ENCODE peak calls at places on chromosomes 12 and 14, in ten cellular contexts. I is CD8-positive, alpha-beta T cell; W is iPS-NIHi11; E is natural killer cell treated with Interleukin-12 subunit alpha and Interleukin-12 subunit beta and Interleukin-15 and Interleukin-18, amount 100 ng/mL, for 72 hours; A is left lung; O is GM12892; R is tibial artery; K is activated T-cell treated with anti-CD3 and anti-CD28 coated beads for 1 hour; M is activated B cell treated with CpG ODN at 0.5 μM for 24 hours; Z is D341Med. Q is an unnamed sample.

GRCh38 chr14:72606879-72607278 is 287.0 kb downstream of the DPF3 start:
- DNase-seq in R (no peak), I (no peak), W (no peak), E (no peak), O (no peak), A (no peak), K (no peak), Z (no peak), M (no peak), Q (no peak)

GRCh38 chr14:85533821-85534271 is 3.9 kb downstream of the FLRT2 start:
- DNase-seq in O (no peak), R (no peak), M (no peak), E (no peak), Z (peak), I (no peak), A (no peak), W (peak), K (no peak), Q (peak)

GRCh38 chr12:70828391-70828790 is 92.1 kb downstream of the PTPRR start:
- DNase-seq in A (no peak), E (no peak), O (no peak), R (no peak), M (no peak), W (no peak), K (no peak), I (no peak), Z (no peak), Q (no peak)

GRCh38 chr14:98951521-98952152 is 320.4 kb downstream of the BCL11B start:
- DNase-seq in W (no peak), A (no peak), M (no peak), O (no peak), Z (no peak), R (no peak), E (no peak), K (no peak), I (no peak), Q (no peak)

GRCh38 chr14:33441633-33442032 is 503.0 kb downstream of the NPAS3 start:
- DNase-seq in E (no peak), M (no peak), W (no peak), R (no peak), I (no peak), O (no peak), Z (no peak), K (no peak), A (no peak), Q (no peak)

GRCh38 chr14:89681086-89682018 is 264.3 kb upstream of the FOXN3 start:
- DNase-seq in O (peak), M (no peak), R (no peak), K (no peak), I (no peak), E (peak), A (no peak), W (no peak), Z (no peak), Q (no peak)

GRCh38 chr14:71610797-71611196 is 321.4 kb upstream of the RGS6 start:
- DNase-seq in A (no peak), M (no peak), E (no peak), R (no peak), O (no peak), Z (no peak), W (no peak), K (no peak), I (no peak), Q (no peak)

GRCh38 chr12:114450511-114451300 is 44.8 kb upstream of the TBX5 start:
- DNase-seq in A (no peak), O (no peak), K (no peak), W (no peak), R (no peak), M (no peak), Z (no peak), E (no peak), I (no peak), Q (no peak)

GRCh38 chr12:2679816-2680675 is 114.7 kb upstream of the FKBP4 start:
- DNase-seq in M (no peak), W (no peak), I (no peak), A (no peak), O (no peak), K (no peak), R (no peak), Z (no peak), E (no peak), Q (no peak)

GRCh38 chr12:114869091-114869834 is 185.3 kb upstream of the TBX3 start:
- DNase-seq in I (no peak), K (no peak), Z (no peak), E (no peak), O (no peak), M (no peak), A (no peak), W (peak), R (no peak), Q (no peak)